ENCODE peak calls at places on chromosome 11, in seven cellular contexts. I, B, U, L, G, Q and W are unnamed samples.

GRCh38 chr11:81725691-81726090 is 1008.0 kb downstream of the FAM181B start:
- DNase-seq in I (no peak), B (no peak), U (no peak), L (no peak), G (no peak), Q (no peak), W (no peak)

GRCh38 chr11:3021125-3021524 is 29.0 kb upstream of the NAP1L4 start:
- DNase-seq in I (peak; percentile 78), B (peak; percentile 60), U (no peak), L (peak; percentile 38), G (peak; percentile 88), Q (peak; percentile 31), W (peak; percentile 76)

GRCh38 chr11:62842171-62842717 is 2.9 kb upstream of the WDR74 start:
- DNase-seq in I (peak; percentile 67), B (no peak), U (no peak), L (no peak), G (no peak), Q (no peak), W (no peak)

GRCh38 chr11:90737328-90738050 is 514.6 kb upstream of the CHORDC1 start:
- DNase-seq in I (peak; percentile 8), B (no peak), U (no peak), L (no peak), G (peak; percentile 39), Q (no peak), W (no peak)

GRCh38 chr11:108854366-108854765 is 189.5 kb downstream of the DDX10 start:
- DNase-seq in I (no peak), B (no peak), U (no peak), L (no peak), G (no peak), Q (no peak), W (no peak)

GRCh38 chr11:8812438-8812837 is 98.6 kb upstream of the AKIP1 start:
- DNase-seq in I (no peak), B (no peak), U (no peak), L (peak; percentile 98), G (peak; percentile 35), Q (no peak), W (no peak)

GRCh38 chr11:3222941-3223905 is 4.6 kb upstream of the MRGPRG start:
- DNase-seq in I (no peak), B (no peak), U (no peak), L (peak; percentile 80), G (no peak), Q (no peak), W (peak; percentile 23)

GRCh38 chr11:33027233-33027632 is 11.6 kb downstream of the DEPDC7 start:
- DNase-seq in I (no peak), B (no peak), U (no peak), L (no peak), G (no peak), Q (no peak), W (no peak)

GRCh38 chr11:20162824-20163777 is 2.8 kb upstream of the DBX1 start:
- DNase-seq in I (peak; percentile 77), B (no peak), U (no peak), L (no peak), G (no peak), Q (no peak), W (peak; percentile 64)

GRCh38 chr11:92627615-92628201 is 341.7 kb upstream of the MTNR1B start:
- DNase-seq in I (peak; percentile 12), B (no peak), U (no peak), L (no peak), G (no peak), Q (no peak), W (no peak)

GRCh38 chr11:100367892-100368291 is 319.2 kb upstream of the ARHGAP42 start:
- DNase-seq in I (no peak), B (no peak), U (no peak), L (no peak), G (no peak), Q (no peak), W (no peak)

DNA sequence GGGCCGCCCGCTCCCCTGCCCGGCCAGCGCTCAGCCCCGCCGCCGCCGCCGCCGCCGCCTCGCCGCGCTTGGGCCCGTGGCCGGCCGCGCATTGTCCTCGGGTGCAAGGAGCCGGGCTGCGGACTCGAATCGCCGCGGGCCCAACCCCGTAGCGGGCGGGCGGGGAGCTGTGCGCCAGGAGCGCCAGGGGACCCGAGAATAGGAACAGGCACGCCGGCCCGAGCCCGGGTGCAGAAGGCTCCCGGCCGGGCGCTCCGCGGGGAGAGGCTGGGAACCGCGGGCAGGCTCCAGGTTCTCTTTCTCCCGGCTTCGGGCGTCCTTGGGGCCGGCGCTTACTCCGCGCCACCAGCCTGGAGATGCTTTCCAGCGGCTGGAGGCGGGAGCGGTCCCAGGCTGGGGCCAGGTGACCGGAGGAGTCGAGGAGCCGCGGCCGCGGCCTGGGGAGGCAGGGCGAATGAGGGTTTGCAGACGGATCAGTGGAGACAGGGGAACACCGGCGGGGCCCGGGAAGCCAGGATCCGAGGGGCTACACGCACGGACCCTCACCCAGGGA is 636 bp downstream of the PKNOX2 start:
- DNase-seq in I (peak; percentile 54), B (peak; percentile 21), U (no peak), L (no peak), G (no peak), Q (no peak), W (peak; percentile 81)
- TF ChIP-seq REST in I (no peak), B (no peak), U (no peak), L (no peak), G (no peak), Q (no peak), W (no peak)

GRCh38 chr11:129613076-129613475 is 202.6 kb upstream of the TMEM45B start:
- DNase-seq in I (no peak), B (no peak), U (no peak), L (no peak), G (no peak), Q (no peak), W (no peak)

GRCh38 chr11:129610545-129610944 is 205.1 kb upstream of the TMEM45B start:
- DNase-seq in I (no peak), B (no peak), U (no peak), L (no peak), G (no peak), Q (no peak), W (no peak)

GRCh38 chr11:129614256-129614944 is 201.2 kb upstream of the TMEM45B start:
- DNase-seq in I (no peak), B (no peak), U (no peak), L (no peak), G (no peak), Q (no peak), W (no peak)

GRCh38 chr11:129610125-129610524 is 205.5 kb upstream of the TMEM45B start:
- DNase-seq in I (no peak), B (no peak), U (no peak), L (no peak), G (no peak), Q (no peak), W (no peak)

DNA sequence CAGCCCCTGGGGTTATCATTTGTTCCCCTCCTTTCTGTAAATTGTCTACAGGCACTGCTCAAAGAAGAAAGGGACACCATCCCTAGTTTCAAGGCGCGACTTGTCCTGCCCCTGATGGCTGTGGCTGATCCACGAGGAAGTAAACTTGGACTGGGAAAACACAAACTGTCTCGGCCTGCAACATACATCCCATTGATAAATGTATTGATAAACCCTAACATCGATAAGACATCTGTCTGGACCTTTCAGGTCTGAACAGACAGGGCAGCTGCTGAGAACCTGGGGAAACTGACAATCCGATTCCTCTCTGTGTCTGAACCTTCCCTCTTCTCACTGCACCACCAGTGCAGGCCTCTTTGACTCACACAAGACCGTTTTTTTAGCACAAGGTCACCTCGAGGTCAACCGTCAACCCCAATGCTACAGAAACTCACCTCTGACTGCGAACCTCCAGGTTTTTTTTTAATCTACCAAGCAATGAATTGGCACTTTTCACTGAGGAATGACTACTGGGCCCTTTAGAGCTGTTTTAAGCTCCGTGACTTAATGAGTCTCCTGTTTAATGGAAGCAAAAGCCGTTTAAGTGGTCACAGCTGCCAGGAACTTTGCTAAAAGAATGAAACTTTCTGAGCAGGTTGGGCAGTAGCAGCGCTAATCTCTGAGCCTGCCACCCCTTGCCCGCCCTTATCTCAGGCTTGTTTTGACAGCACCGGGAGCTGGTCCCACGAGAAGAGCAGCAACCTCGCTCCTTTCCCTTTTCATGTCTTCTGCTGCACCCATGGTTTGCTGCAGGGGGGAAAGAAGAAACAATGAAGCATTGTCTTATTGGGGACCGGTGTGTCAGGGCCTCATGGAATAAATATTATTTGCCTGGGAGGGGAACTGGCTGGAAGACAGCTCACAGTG is 203.7 kb upstream of the TMEM45B start:
- DNase-seq in I (no peak), B (no peak), U (no peak), L (no peak), G (no peak), Q (no peak), W (no peak)
- TF ChIP-seq REST in I (no peak), B (no peak), U (no peak), L (no peak), G (no peak), Q (no peak), W (no peak)

GRCh38 chr11:76604081-76604601 is 66.4 kb downstream of the LRRC32 start:
- DNase-seq in I (no peak), B (no peak), U (no peak), L (no peak), G (no peak), Q (no peak), W (peak; percentile 30)
- TF ChIP-seq REST in I (no peak), B (no peak), U (no peak), L (no peak), G (no peak), Q (no peak), W (no peak)

GRCh38 chr11:128172046-128172878 is 415.1 kb downstream of the ETS1 start:
- DNase-seq in I (peak; percentile 90), B (peak; percentile 65), U (peak; percentile 89), L (peak; percentile 63), G (peak; percentile 46), Q (peak; percentile 74), W (peak; percentile 73)
- TF ChIP-seq REST in I (no peak), B (no peak), U (no peak), L (no peak), G (no peak), Q (no peak), W (no peak)

DNA sequence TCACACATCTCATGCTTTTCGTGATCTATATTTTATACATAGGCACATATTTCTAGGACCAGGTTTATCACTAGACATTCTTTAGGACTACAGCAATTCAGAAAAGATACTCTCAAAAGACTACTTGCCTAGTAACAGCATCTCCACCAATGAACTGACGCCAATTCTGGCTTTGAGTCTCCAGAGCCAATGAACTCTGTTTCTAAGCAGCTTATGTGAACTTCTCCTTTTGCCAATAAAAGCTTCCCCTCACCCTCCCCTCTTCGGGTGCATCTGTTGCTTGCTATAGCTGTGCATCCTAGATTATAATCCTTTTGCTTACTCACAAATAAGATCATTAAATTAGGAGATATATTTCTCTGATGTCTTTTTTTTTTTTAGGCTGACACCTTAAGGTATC is 11.4 kb upstream of the ANKK1 start:
- DNase-seq in I (no peak), B (no peak), U (no peak), L (no peak), G (no peak), Q (no peak), W (no peak)
- TF ChIP-seq REST in I (no peak), B (no peak), U (no peak), L (no peak), G (no peak), Q (no peak), W (no peak)

GRCh38 chr11:132114185-132114584 is 743.8 kb downstream of the NTM start:
- DNase-seq in I (peak; percentile 78), B (no peak), U (no peak), L (peak; percentile 11), G (no peak), Q (no peak), W (peak; percentile 60)
- TF ChIP-seq REST in I (no peak), B (no peak), U (no peak), L (no peak), G (no peak), Q (no peak), W (no peak)